ENCODE peak calls at places on chromosomes 7 and 10, in seven cellular contexts. B, K, N, R, L, S and P are unnamed samples.

GRCh38 chr7:28179081-28180030 is 1.2 kb downstream of the JAZF1 start:
- DNase-seq in N (peak; percentile 68), S (no peak), R (peak; percentile 47), K (peak; percentile 33), B (no peak), L (peak; percentile 62), P (peak; percentile 65)

GRCh38 chr7:36661135-36661840 is 63.0 kb downstream of the AOAH start:
- DNase-seq in S (no peak), B (peak; percentile 26), L (no peak), R (no peak), K (no peak), N (peak; percentile 58), P (peak; percentile 84)

GRCh38 chr7:24778543-24779282 is 21.4 kb upstream of the GSDME start:
- DNase-seq in B (peak; percentile 95), R (peak; percentile 47), K (no peak), L (peak; percentile 67), S (no peak), N (no peak), P (no peak)

GRCh38 chr10:72315054-72315453 is 39.7 kb downstream of the DNAJB12 start:
- DNase-seq in R (no peak), N (peak; percentile 52), L (no peak), K (no peak), S (no peak), B (no peak), P (peak; percentile 60)

GRCh38 chr10:29189272-29189671 is 99.6 kb upstream of the LYZL1 start:
- DNase-seq in N (no peak), R (no peak), L (no peak), S (no peak), B (no peak), K (no peak), P (no peak)

GRCh38 chr7:138935438-138936079 is 45.6 kb downstream of the KIAA1549 start:
- DNase-seq in N (no peak), K (no peak), S (no peak), L (peak; percentile 84), R (peak; percentile 45), B (peak; percentile 92), P (peak; percentile 74)

GRCh38 chr10:78997635-78998618 is 70.8 kb upstream of the ZMIZ1 start:
- DNase-seq in K (no peak), S (no peak), R (no peak), N (no peak), B (no peak), L (peak; percentile 56), P (peak; percentile 42)

GRCh38 chr10:99467236-99467999 is 37.0 kb upstream of the GOT1 start:
- DNase-seq in B (peak; percentile 28), L (peak; percentile 51), R (no peak), K (no peak), S (no peak), N (no peak), P (peak; percentile 33)

GRCh38 chr10:45495438-45496152 is 121.6 kb downstream of the ALOX5 start:
- DNase-seq in K (no peak), N (no peak), R (no peak), S (no peak), L (peak; percentile 28), B (no peak), P (peak; percentile 14)

GRCh38 chr7:65216469-65216868 is 157.2 kb upstream of the ZNF92 start:
- DNase-seq in K (peak; percentile 40), N (peak; percentile 84), R (peak; percentile 77), B (peak; percentile 16), S (peak; percentile 63), L (peak; percentile 21), P (peak; percentile 74)

GRCh38 chr7:143382791-143383641 is 1.9 kb downstream of the ZYX start:
- DNase-seq in L (no peak), B (no peak), N (peak; percentile 25), K (no peak), R (no peak), S (no peak), P (no peak)

GRCh38 chr7:143384741-143385631 is 3.8 kb downstream of the ZYX start:
- DNase-seq in B (no peak), N (peak; percentile 31), L (no peak), R (no peak), S (no peak), K (no peak), P (no peak)

GRCh38 chr7:143383642-143383957 is 2.5 kb downstream of the ZYX start:
- DNase-seq in N (no peak), S (no peak), B (no peak), R (no peak), K (no peak), L (no peak), P (no peak)

GRCh38 chr7:143382126-143382790 is 1.1 kb downstream of the ZYX start:
- DNase-seq in N (no peak), K (no peak), R (no peak), L (no peak), B (no peak), S (no peak), P (no peak)

GRCh38 chr7:143384148-143384547 is 3.0 kb downstream of the ZYX start:
- DNase-seq in S (no peak), N (no peak), K (no peak), L (peak; percentile 70), B (peak; percentile 59), R (no peak), P (no peak)
- H2AK5ac ChIP-seq in S (no peak overlapping the region), N (no peak overlapping the region), K (no peak overlapping the region), L (no peak overlapping the region), B (no peak overlapping the region), R (no peak overlapping the region), P (no peak overlapping the region)

GRCh38 chr7:43170571-43170970 is 58.1 kb downstream of the HECW1 start:
- DNase-seq in K (no peak), N (no peak), R (no peak), S (no peak), B (no peak), L (no peak), P (peak; percentile 7)

GRCh38 chr7:43166686-43167085 is 54.2 kb downstream of the HECW1 start:
- DNase-seq in K (no peak), B (no peak), N (no peak), L (no peak), S (no peak), R (no peak), P (no peak)

GRCh38 chr7:43163885-43164284 is 51.4 kb downstream of the HECW1 start:
- DNase-seq in B (no peak), N (no peak), K (no peak), S (no peak), R (no peak), L (no peak), P (no peak)

GRCh38 chr7:43164757-43165156 is 52.3 kb downstream of the HECW1 start:
- DNase-seq in R (peak; percentile 31), N (no peak), S (no peak), K (no peak), B (peak; percentile 97), L (peak; percentile 96), P (no peak)

GRCh38 chr7:43169076-43169475 is 56.6 kb downstream of the HECW1 start:
- DNase-seq in B (no peak), N (no peak), R (peak; percentile 51), L (no peak), S (no peak), K (no peak), P (no peak)
- H3K9ac ChIP-seq in B (no peak overlapping the region), N (no peak overlapping the region), R (no peak overlapping the region), L (no peak overlapping the region), S (no peak overlapping the region), K (no peak overlapping the region), P (no peak overlapping the region)

DNA sequence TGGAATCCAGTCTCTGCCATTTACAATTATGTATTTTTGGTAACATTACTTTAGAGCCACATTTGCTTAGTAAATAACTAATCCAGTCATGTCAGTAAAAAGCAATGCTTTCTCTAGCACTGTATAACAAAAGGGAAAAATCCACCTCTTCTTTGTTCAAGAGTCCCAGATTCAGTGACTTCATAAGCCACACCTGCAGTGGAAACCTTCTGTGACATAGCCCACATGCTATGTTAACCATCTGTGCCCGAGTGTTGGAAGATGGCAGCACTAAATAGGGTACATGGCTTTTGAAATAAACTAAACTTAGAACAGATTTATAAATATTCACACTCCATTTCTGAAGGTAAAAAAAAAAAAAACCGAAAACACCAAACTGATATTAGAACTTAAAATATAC is 83.0 kb downstream of the CTTNBP2 start:
- DNase-seq in K (no peak), R (no peak), N (no peak), B (no peak), L (no peak), S (no peak), P (no peak)
- H4K8ac ChIP-seq in K (no peak overlapping the region), R (no peak overlapping the region), N (no peak overlapping the region), B (no peak overlapping the region), L (no peak overlapping the region), S (no peak overlapping the region), P (no peak overlapping the region)

DNA sequence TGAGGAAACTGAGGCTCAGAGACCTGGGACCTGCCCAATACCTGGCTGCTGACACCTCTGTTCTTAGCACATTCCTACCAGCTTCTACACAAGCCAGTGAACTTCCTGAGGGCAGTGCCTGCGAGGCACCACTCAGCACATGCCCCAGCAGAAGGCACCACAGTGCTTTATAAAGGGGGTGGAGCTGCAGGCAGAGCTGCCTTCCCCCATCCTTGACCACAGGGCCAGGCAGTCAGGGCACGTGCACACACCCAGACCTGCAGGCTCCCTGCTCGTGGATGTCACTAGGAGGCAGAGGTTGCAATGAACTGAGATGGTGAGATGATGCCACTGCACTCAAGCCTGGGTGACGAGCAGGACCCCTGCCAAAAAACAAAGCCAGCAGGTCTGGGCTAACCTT is 39.2 kb upstream of the TUBB8 start:
- DNase-seq in K (no peak), S (no peak), N (no peak), B (no peak), R (no peak), L (no peak), P (no peak)
- H2AK5ac ChIP-seq in K (no peak overlapping the region), S (no peak overlapping the region), N (no peak overlapping the region), B (no peak overlapping the region), R (no peak overlapping the region), L (no peak overlapping the region), P (no peak overlapping the region)

DNA sequence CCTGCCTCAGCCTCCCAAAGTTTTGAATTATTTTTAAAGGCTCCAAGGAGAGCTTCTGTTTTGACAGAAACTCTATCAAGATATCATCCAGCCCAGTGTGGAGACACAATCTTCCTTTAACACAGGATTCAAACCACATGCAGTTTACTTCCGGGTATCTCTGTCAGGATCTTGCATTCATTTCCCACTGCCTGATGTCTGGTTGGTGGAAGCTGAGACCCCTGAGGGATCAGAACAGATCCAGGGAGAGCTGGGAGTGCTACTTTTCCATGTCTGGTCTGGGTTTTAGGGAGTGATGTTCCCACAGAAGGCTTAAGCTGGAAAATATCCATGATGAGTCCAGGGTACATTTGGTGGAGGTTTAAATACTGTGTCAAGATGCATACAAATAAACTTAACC is 16.7 kb downstream of the PTPRE start:
- DNase-seq in B (no peak), L (no peak), K (no peak), R (no peak), N (no peak), S (no peak), P (peak; percentile 24)
- H3K9ac ChIP-seq in B (no peak overlapping the region), L (no peak overlapping the region), K (no peak overlapping the region), R (no peak overlapping the region), N (no peak overlapping the region), S (no peak overlapping the region), P (no peak overlapping the region)